ENCODE peak calls at places on chromosomes 3 and 15, in eight cellular contexts. T, F, X, C, N, P, H and Y are unnamed samples.

GRCh38 chr3:31196881-31197364 is 302.5 kb upstream of the GADL1 start:
- DNase-seq in F (peak), X (peak), C (peak), N (peak), T (no peak), P (no peak), H (no peak), Y (no peak)

GRCh38 chr3:73656241-73656890 is 31.6 kb upstream of the PDZRN3 start:
- DNase-seq in X (peak), H (no peak), P (no peak), N (no peak), C (peak), T (no peak), F (peak), Y (no peak)

GRCh38 chr15:74400915-74401757 is 32.6 kb downstream of the SEMA7A start:
- DNase-seq in F (peak), T (no peak), X (no peak), C (no peak), H (no peak), P (no peak), N (no peak), Y (no peak)

GRCh38 chr15:29134641-29135071 is 135.0 kb downstream of the NSMCE3 start:
- DNase-seq in C (no peak), T (no peak), H (no peak), P (no peak), N (no peak), X (no peak), F (no peak), Y (peak)

GRCh38 chr3:119990888-119991287 is 103.4 kb downstream of the GSK3B start:
- DNase-seq in C (no peak), X (no peak), H (no peak), N (no peak), T (no peak), F (peak), P (no peak), Y (no peak)

GRCh38 chr3:52041118-52041847 is 15.1 kb downstream of the DUSP7 start:
- DNase-seq in C (no peak), P (no peak), H (peak), N (no peak), F (no peak), X (no peak), T (no peak), Y (no peak)

GRCh38 chr3:72665701-72666443 is 182.4 kb downstream of the SHQ1 start:
- DNase-seq in T (no peak), H (peak), N (no peak), F (no peak), P (peak), C (no peak), X (no peak), Y (peak)

GRCh38 chr3:107542665-107543064 is 19.9 kb downstream of the BBX start:
- DNase-seq in C (no peak), F (no peak), T (no peak), P (no peak), X (no peak), H (no peak), N (no peak), Y (no peak)

GRCh38 chr3:160999268-160999667 is 105.9 kb downstream of the B3GALNT1 start:
- DNase-seq in C (no peak), H (no peak), P (no peak), T (no peak), F (peak), X (no peak), N (no peak), Y (no peak)

GRCh38 chr3:82012775-82013174 is 251.3 kb upstream of the GBE1 start:
- DNase-seq in C (no peak), T (no peak), X (no peak), F (no peak), P (no peak), N (no peak), H (no peak), Y (no peak)

GRCh38 chr3:57544181-57545125 is at the start of gene DNAH12:
- DNase-seq in F (peak), X (no peak), N (no peak), C (peak), P (peak), H (peak), T (peak), Y (peak)

GRCh38 chr15:101318147-101318809 is 23.2 kb upstream of the SNRPA1 start:
- DNase-seq in H (no peak), C (peak), N (no peak), X (no peak), F (no peak), T (no peak), P (no peak), Y (no peak)

GRCh38 chr15:96851613-96852012 is 521.1 kb downstream of the NR2F2 start:
- DNase-seq in X (no peak), C (no peak), F (peak), T (no peak), N (peak), H (no peak), P (no peak), Y (no peak)

GRCh38 chr3:123347691-123348264 is 101.1 kb downstream of the ADCY5 start:
- DNase-seq in H (no peak), C (no peak), P (no peak), T (no peak), F (no peak), X (no peak), N (no peak), Y (no peak)

GRCh38 chr3:39138804-39139415 is 14.5 kb downstream of the CSRNP1 start:
- DNase-seq in N (peak), H (no peak), F (peak), C (peak), X (no peak), T (no peak), P (no peak), Y (no peak)

GRCh38 chr15:56759450-56759845 is 26.1 kb upstream of the ZNF280D start:
- DNase-seq in C (peak), P (no peak), T (no peak), X (peak), H (no peak), N (peak), F (peak), Y (no peak)

GRCh38 chr3:71069797-71070196 is 513.7 kb downstream of the FOXP1 start:
- DNase-seq in N (peak), T (no peak), C (peak), F (no peak), X (no peak), P (peak), H (peak), Y (peak)

GRCh38 chr3:32406481-32407408 is 15.1 kb downstream of the CMTM7 start:
- DNase-seq in T (no peak), F (no peak), C (peak), P (no peak), X (no peak), N (no peak), H (no peak), Y (no peak)

GRCh38 chr3:134054231-134054630 is 24.5 kb upstream of the SLCO2A1 start:
- DNase-seq in H (no peak), C (no peak), F (peak), P (no peak), N (peak), X (no peak), T (no peak), Y (no peak)

GRCh38 chr3:72270730-72271129 is 485.8 kb upstream of the PROK2 start:
- DNase-seq in N (no peak), T (no peak), X (no peak), H (no peak), C (no peak), P (no peak), F (no peak), Y (no peak)

GRCh38 chr3:189049458-189050231 is 122.1 kb upstream of the TPRG1 start:
- DNase-seq in C (no peak), P (no peak), N (no peak), T (no peak), F (no peak), X (no peak), H (peak), Y (no peak)

GRCh38 chr15:48962662-48963523 is 826 bp downstream of the SHC4 start:
- DNase-seq in N (peak), H (peak), C (no peak), T (no peak), P (peak), F (peak), X (no peak), Y (peak)

GRCh38 chr3:169869484-169870304 is at the start of gene LRRC31:
- DNase-seq in N (no peak), P (no peak), H (no peak), F (no peak), X (no peak), T (no peak), C (no peak), Y (no peak)

GRCh38 chr15:101267320-101268104 is 9.8 kb downstream of the SELENOS start:
- DNase-seq in P (no peak), F (peak), N (peak), T (no peak), C (peak), H (no peak), X (peak), Y (no peak)

GRCh38 chr15:94671845-94672524 is 440.6 kb downstream of the MCTP2 start:
- DNase-seq in H (peak), F (peak), P (peak), X (no peak), N (no peak), T (no peak), C (no peak), Y (peak)

GRCh38 chr15:51775967-51776816 is 24.8 kb downstream of the TMOD2 start:
- DNase-seq in N (peak), X (no peak), C (no peak), F (peak), T (no peak), H (peak), P (peak), Y (peak)

GRCh38 chr15:69394556-69395282 is 19.4 kb upstream of the KIF23 start:
- DNase-seq in H (peak), F (peak), T (peak), C (peak), N (peak), X (no peak), P (peak), Y (peak)

GRCh38 chr3:142019794-142020320 is 129.5 kb downstream of the TFDP2 start:
- DNase-seq in F (peak), C (no peak), T (no peak), X (no peak), H (no peak), P (no peak), N (no peak), Y (no peak)

GRCh38 chr3:13021141-13021933 is 51.9 kb downstream of the IQSEC1 start:
- DNase-seq in N (no peak), P (no peak), T (no peak), C (no peak), X (no peak), F (no peak), H (no peak), Y (peak)

GRCh38 chr3:153379516-153379915 is 217.5 kb downstream of the RAP2B start:
- DNase-seq in P (no peak), N (no peak), T (no peak), H (no peak), F (peak), C (no peak), X (peak), Y (no peak)

GRCh38 chr3:12658593-12659058 is 5.3 kb downstream of the RAF1 start:
- DNase-seq in X (peak), T (no peak), F (peak), C (no peak), H (no peak), P (no peak), N (no peak), Y (no peak)

GRCh38 chr3:64930891-64931290 is 243.1 kb upstream of the ADAMTS9 start:
- DNase-seq in F (no peak), N (no peak), H (no peak), C (no peak), P (no peak), T (no peak), X (no peak), Y (no peak)

GRCh38 chr3:14548321-14548729 is 8.2 kb upstream of the GRIP2 start:
- DNase-seq in F (peak), T (no peak), X (no peak), P (peak), H (peak), C (no peak), N (peak), Y (peak)

DNA sequence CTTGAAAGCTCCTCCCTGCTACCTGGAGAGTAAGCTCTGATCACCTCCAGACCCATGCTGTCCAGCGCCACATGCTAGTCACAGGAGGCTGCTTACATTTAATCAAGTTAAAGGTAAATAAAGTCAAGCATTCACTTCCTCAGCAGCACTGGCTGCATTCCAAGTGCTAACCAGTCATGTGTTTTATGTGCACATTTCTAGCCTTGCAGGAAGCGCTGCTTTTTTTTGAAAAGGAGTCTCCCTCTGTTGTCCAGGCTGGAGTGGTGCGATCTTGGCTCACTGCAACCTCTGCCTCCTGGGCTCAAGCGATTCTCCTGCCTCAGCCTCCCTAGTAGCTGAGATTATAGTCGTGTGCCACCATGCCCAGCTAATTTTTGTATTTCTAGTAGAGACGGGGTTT is 279.2 kb downstream of the GABRG3 start:
- DNase-seq in H (no peak), P (no peak), X (no peak), N (no peak), C (no peak), F (no peak), T (no peak), Y (no peak)
- TF ChIP-seq CTCF in H (no peak), P (no peak), X (no peak), N (no peak), C (no peak), F (no peak), T (peak), Y (no peak)

GRCh38 chr3:4859788-4860187 is 119.4 kb upstream of the BHLHE40 start:
- DNase-seq in N (no peak), F (no peak), P (no peak), T (no peak), C (no peak), X (no peak), H (no peak), Y (no peak)

GRCh38 chr3:4862973-4863372 is 116.3 kb upstream of the BHLHE40 start:
- DNase-seq in P (no peak), T (no peak), N (no peak), F (no peak), H (no peak), X (no peak), C (no peak), Y (no peak)

GRCh38 chr3:4865714-4866113 is 113.5 kb upstream of the BHLHE40 start:
- DNase-seq in T (no peak), X (no peak), N (no peak), P (no peak), C (no peak), F (no peak), H (no peak), Y (no peak)

GRCh38 chr3:4866841-4867240 is 112.4 kb upstream of the BHLHE40 start:
- DNase-seq in F (peak), T (no peak), X (no peak), N (no peak), P (no peak), H (no peak), C (no peak), Y (no peak)

GRCh38 chr3:4864503-4864902 is 114.7 kb upstream of the BHLHE40 start:
- DNase-seq in H (no peak), N (no peak), F (no peak), T (no peak), X (no peak), C (no peak), P (no peak), Y (no peak)
- TF ChIP-seq CTCF in H (no peak), N (no peak), F (no peak), T (no peak), X (no peak), C (no peak), P (no peak), Y (no peak)

DNA sequence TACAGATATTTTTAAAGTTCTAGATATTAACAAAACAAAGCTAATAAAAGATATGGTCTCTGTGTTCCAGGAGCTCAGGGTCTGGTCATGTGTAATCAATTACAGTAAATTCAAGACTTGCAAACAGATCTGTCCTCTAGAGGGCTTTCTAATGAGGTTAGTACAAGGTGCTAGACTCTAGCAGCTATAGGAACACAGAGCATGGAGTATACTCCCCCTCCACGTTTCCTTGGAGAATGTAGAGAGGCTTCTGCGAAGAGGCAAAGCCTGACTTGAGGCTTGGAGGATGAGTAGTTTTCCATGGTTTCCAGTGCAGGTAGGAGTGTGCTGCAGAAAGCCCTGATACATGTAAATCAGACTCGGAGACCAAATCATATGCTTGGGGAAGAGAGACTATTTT is 32.7 kb upstream of the DLG1 start:
- DNase-seq in P (no peak), F (no peak), X (no peak), H (no peak), C (no peak), N (no peak), T (no peak), Y (no peak)
- TF ChIP-seq CTCF in P (no peak), F (no peak), X (no peak), H (no peak), C (no peak), N (no peak), T (peak), Y (no peak)

GRCh38 chr3:138441742-138442141 is 7.3 kb downstream of the ESYT3 start:
- DNase-seq in X (no peak), F (peak), T (no peak), H (no peak), N (no peak), P (no peak), C (no peak), Y (no peak)

GRCh38 chr3:138441256-138441655 is 6.8 kb downstream of the ESYT3 start:
- DNase-seq in C (no peak), P (no peak), X (no peak), F (no peak), N (no peak), H (no peak), T (no peak), Y (no peak)

GRCh38 chr3:138440137-138440536 is 5.7 kb downstream of the ESYT3 start:
- DNase-seq in F (peak), P (no peak), H (no peak), N (no peak), C (no peak), T (no peak), X (no peak), Y (no peak)

GRCh38 chr3:138439646-138440045 is 5.2 kb downstream of the ESYT3 start:
- DNase-seq in P (no peak), N (no peak), X (no peak), H (no peak), T (no peak), F (no peak), C (no peak), Y (no peak)

DNA sequence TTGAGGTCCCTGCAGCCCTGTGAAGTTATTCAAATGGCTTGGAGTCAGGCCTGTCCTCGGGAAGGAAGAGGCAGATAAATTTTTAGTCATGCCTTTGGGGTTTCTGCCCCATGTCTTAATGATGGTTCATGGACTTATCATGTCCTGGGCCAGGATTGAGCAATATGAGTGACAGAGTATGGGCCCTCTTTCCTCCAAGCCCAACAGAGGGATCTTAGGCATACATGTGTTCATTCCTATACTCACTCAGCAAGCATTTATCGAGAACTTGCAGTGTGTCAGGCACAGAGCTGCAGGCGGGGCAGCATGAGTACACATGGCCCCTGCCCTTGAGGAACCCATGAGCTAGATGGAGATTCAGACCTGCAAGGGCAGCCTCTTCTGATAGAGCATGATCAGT is 6.2 kb downstream of the ESYT3 start:
- DNase-seq in F (peak), C (no peak), T (no peak), H (no peak), P (no peak), N (no peak), X (no peak), Y (no peak)
- TF ChIP-seq CTCF in F (no peak), C (no peak), T (no peak), H (no peak), P (no peak), N (no peak), X (no peak), Y (no peak)

GRCh38 chr3:194007598-194008337 is 128.2 kb upstream of the HES1 start:
- DNase-seq in F (peak), X (no peak), H (no peak), P (no peak), T (no peak), C (no peak), N (no peak), Y (no peak)

GRCh38 chr3:194009892-194010533 is 125.9 kb upstream of the HES1 start:
- DNase-seq in F (no peak), X (no peak), H (peak), C (no peak), N (no peak), P (no peak), T (no peak), Y (no peak)

GRCh38 chr3:194003128-194004057 is 132.6 kb upstream of the HES1 start:
- DNase-seq in P (peak), C (peak), F (peak), T (peak), X (peak), H (peak), N (peak), Y (peak)

GRCh38 chr3:194009019-194009418 is 126.9 kb upstream of the HES1 start:
- DNase-seq in H (no peak), T (no peak), P (no peak), N (no peak), C (no peak), X (no peak), F (no peak), Y (no peak)

DNA sequence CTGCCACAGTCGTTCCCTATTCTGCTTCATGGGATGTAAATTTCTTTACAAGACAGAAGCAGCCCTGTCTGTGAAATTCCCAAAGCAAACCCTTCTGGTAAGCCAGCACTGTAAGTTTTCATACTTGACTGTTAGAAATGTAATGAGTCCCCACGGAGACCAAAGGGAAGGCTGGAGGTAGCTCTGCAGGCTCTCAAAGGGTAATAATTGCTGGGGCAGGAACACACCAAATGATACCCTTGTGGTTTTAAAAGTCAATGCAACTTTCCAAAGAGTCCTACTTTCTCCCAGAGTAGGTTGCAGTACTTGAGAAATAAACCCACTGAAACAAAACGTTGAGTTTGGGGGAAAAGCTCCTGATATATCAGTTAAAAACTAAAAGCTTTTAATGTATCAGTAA is 129.8 kb upstream of the HES1 start:
- DNase-seq in C (no peak), X (no peak), N (no peak), P (no peak), T (no peak), F (no peak), H (no peak), Y (no peak)
- TF ChIP-seq CTCF in C (no peak), X (no peak), N (no peak), P (no peak), T (peak), F (no peak), H (no peak), Y (peak)

GRCh38 chr3:8501388-8502131 is at the start of gene LMCD1:
- DNase-seq in H (peak), F (peak), T (peak), N (peak), X (peak), C (peak), P (peak), Y (peak)
- TF ChIP-seq CTCF in H (no peak), F (peak), T (peak), N (peak), X (peak), C (no peak), P (no peak), Y (no peak)